ENCODE peak calls at places on chromosomes 11 and 22, in four cellular contexts. Y, R, T and O are unnamed samples.
A peak's percentile ranks its signal among the peaks of the same experiment; 100 is the strongest.

GRCh38 chr11:15186146-15186545 is 71.4 kb downstream of the INSC start:
- DNase-seq in R (no peak), T (no peak), Y (no peak), O (no peak)

GRCh38 chr11:67054851-67055523 is 1.7 kb upstream of the RHOD start:
- DNase-seq in T (peak; percentile 94), Y (no peak), R (no peak), O (no peak)

GRCh38 chr11:118622376-118623290 is 15.2 kb downstream of the PHLDB1 start:
- DNase-seq in T (no peak), R (no peak), Y (no peak), O (no peak)

GRCh38 chr11:28666632-28667031 is 558.4 kb downstream of the METTL15 start:
- DNase-seq in R (no peak), Y (no peak), T (no peak), O (no peak)

GRCh38 chr22:45009881-45010531 is at the start of gene PHF21B:
- DNase-seq in T (no peak), R (peak; percentile 91), Y (no peak), O (peak; percentile 52)

GRCh38 chr11:35953081-35953480 is 9.2 kb downstream of the LDLRAD3 start:
- DNase-seq in T (no peak), Y (no peak), R (no peak), O (no peak)

GRCh38 chr11:66393954-66394353 is 22.4 kb upstream of the SLC29A2 start:
- DNase-seq in Y (no peak), R (no peak), T (no peak), O (no peak)

GRCh38 chr11:94786264-94787126 is 18.3 kb downstream of the AMOTL1 start:
- DNase-seq in T (peak; percentile 16), Y (no peak), R (no peak), O (no peak)

GRCh38 chr11:69351460-69351859 is 57.5 kb downstream of the MYEOV start:
- DNase-seq in T (no peak), R (no peak), Y (no peak), O (no peak)

GRCh38 chr22:33271390-33272161 is 213.4 kb upstream of the SYN3 start:
- DNase-seq in T (no peak), R (no peak), Y (peak; percentile 95), O (no peak)

GRCh38 chr11:124170801-124171586 is 12.2 kb upstream of the OR10D3 start:
- DNase-seq in R (no peak), T (no peak), Y (no peak), O (no peak)
- H3K4me3 ChIP-seq in R (no peak overlapping the region), T (no peak overlapping the region), Y (no peak overlapping the region), O (no peak overlapping the region)

GRCh38 chr11:2813141-2813908 is 72.2 kb downstream of the CDKN1C start:
- DNase-seq in T (peak; percentile 35), R (no peak), Y (no peak), O (no peak)
- TF ChIP-seq SUZ12 in T (no peak), R (no peak), Y (no peak), O (no peak)

DNA sequence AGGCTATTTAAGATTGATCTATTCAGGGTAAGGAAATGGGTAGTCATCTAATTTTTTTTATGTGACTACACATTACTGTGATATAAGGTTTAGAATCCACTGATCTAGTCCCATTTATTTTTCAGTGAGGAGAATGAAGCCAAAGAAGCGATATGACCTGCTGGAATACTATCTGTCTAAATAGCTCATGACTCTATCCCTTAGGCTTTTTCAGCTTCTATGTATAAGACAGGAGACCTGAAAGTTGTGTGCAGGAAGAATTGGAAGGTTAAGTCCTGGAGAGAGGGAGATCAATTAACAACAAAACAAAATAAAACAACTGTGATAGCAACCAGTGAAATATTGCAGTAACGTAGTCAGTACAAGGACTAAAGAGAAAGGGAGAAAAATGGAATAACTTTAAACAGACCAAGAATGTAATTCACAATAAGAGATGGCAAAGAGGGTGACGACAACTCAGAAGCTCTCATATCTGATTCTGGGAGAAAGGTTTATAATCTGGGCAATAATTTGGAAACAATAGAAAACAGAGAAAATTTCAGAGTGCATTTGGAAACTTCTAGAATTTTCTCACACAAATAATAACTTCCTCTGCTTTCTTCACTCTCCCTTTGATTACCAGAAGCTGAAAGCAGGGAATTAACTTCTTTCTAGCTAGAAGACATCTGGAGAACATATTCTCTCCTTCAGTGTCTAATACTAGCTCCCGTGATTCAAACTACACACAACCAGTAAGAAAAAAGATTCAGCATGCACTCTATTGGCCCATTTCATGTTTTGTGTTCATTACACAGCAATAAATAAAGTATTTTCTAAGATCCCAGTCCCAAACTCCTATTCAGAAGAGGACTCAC is 19.2 kb upstream of the CASP12 start:
- DNase-seq in T (no peak), R (no peak), Y (no peak), O (no peak)
- H3K4me3 ChIP-seq in T (no peak overlapping the region), R (no peak overlapping the region), Y (peak overlapping the region; percentile 3), O (no peak overlapping the region)

GRCh38 chr11:5486421-5486820 is 2.1 kb upstream of the OR52D1 start:
- DNase-seq in T (no peak), R (no peak), Y (no peak), O (no peak)
- TF ChIP-seq SUZ12 in T (no peak), R (no peak), Y (no peak), O (no peak)